ENCODE peak calls at places on chromosomes 7 and 10, in four cellular contexts. One of them, this sample, is unnamed.
A peak's percentile ranks its signal among the peaks of the same experiment; 100 is the strongest.

GRCh38 chr7:18974803-18975202 is 142.6 kb downstream of the TWIST1 start:
- DNase-seq in erythroblast: no peak
- DNase-seq in transverse colon: no peak
- DNase-seq in D341Med: no peak
- DNase-seq in this sample: no peak

GRCh38 chr10:114995468-114995867 is 57.5 kb downstream of the TRUB1 start:
- DNase-seq in erythroblast: no peak
- DNase-seq in transverse colon: no peak
- DNase-seq in D341Med: no peak
- DNase-seq in this sample: no peak

GRCh38 chr7:147756290-147756689 is 834.3 kb upstream of the C7orf33 start:
- DNase-seq in transverse colon: no peak
- DNase-seq in erythroblast: no peak
- DNase-seq in D341Med: peak; percentile 49
- DNase-seq in this sample: no peak

GRCh38 chr10:113651898-113652297 is 11.9 kb downstream of the NRAP start:
- DNase-seq in erythroblast: no peak
- DNase-seq in D341Med: no peak
- DNase-seq in transverse colon: no peak
- DNase-seq in this sample: no peak

GRCh38 chr10:124336186-124336585 is 82.5 kb downstream of the OAT start:
- DNase-seq in transverse colon: no peak
- DNase-seq in D341Med: no peak
- DNase-seq in erythroblast: no peak
- DNase-seq in this sample: no peak

GRCh38 chr7:8285155-8285554 is 23.2 kb upstream of the ICA1 start:
- DNase-seq in transverse colon: no peak
- DNase-seq in erythroblast: no peak
- DNase-seq in D341Med: no peak
- DNase-seq in this sample: no peak

GRCh38 chr10:102635377-102635776 is 8.9 kb upstream of the TRIM8 start:
- DNase-seq in transverse colon: no peak
- DNase-seq in erythroblast: no peak
- DNase-seq in D341Med: no peak
- DNase-seq in this sample: no peak

GRCh38 chr7:1395211-1396070 is 63.8 kb downstream of the MICALL2 start:
- DNase-seq in erythroblast: no peak
- DNase-seq in transverse colon: no peak
- DNase-seq in D341Med: no peak
- DNase-seq in this sample: no peak

GRCh38 chr7:22480523-22481075 is 19.4 kb downstream of the STEAP1B start:
- DNase-seq in D341Med: no peak
- DNase-seq in transverse colon: no peak
- DNase-seq in erythroblast: no peak
- DNase-seq in this sample: no peak

GRCh38 chr10:7432884-7433726 is 22.3 kb upstream of the SFMBT2 start:
- DNase-seq in D341Med: no peak
- DNase-seq in erythroblast: no peak
- DNase-seq in transverse colon: no peak
- DNase-seq in this sample: no peak

GRCh38 chr10:122301055-122301810 is 30.1 kb downstream of the BTBD16 start:
- DNase-seq in D341Med: no peak
- DNase-seq in transverse colon: no peak
- DNase-seq in erythroblast: no peak
- DNase-seq in this sample: no peak

GRCh38 chr10:46284286-46285229 is 2.2 kb upstream of the ANTXRL start:
- DNase-seq in erythroblast: peak; percentile 95
- DNase-seq in D341Med: peak; percentile 91
- DNase-seq in transverse colon: peak; percentile 93
- DNase-seq in this sample: peak; percentile 78

GRCh38 chr10:22349758-22350157 is 4.5 kb downstream of the SPAG6 start:
- DNase-seq in erythroblast: no peak
- DNase-seq in D341Med: no peak
- DNase-seq in transverse colon: no peak
- DNase-seq in this sample: no peak

GRCh38 chr10:70655316-70655715 is 17.0 kb upstream of the ADAMTS14 start:
- DNase-seq in transverse colon: no peak
- DNase-seq in erythroblast: no peak
- DNase-seq in D341Med: no peak
- DNase-seq in this sample: no peak

GRCh38 chr7:129664029-129665012 is 52.8 kb downstream of the NRF1 start:
- DNase-seq in D341Med: peak; percentile 56
- DNase-seq in erythroblast: peak; percentile 73
- DNase-seq in transverse colon: no peak
- DNase-seq in this sample: peak; percentile 31

This sample was measured in D721Med.